ENCODE peak calls at places on chromosomes 3 and 15, in eight cellular contexts. F is lung, O is IMR-90, N is BE2C, B is PC-9, I is cardiac muscle cell, D is upper lobe of left lung, R is heart left ventricle. M is an unnamed sample.

GRCh38 chr3:67329358-67329757 is 325.1 kb downstream of the SUCLG2 start:
- DNase-seq in F (no peak), O (no peak), N (no peak), B (no peak), I (no peak), D (no peak), R (no peak), M (no peak)

GRCh38 chr3:42228796-42229195 is 37.2 kb downstream of the CCK start:
- DNase-seq in F (no peak), O (peak; percentile 16), N (no peak), B (no peak), I (no peak), D (no peak), R (no peak), M (no peak)

GRCh38 chr3:46970391-46971091 is 6.0 kb downstream of the CCDC12 start:
- DNase-seq in F (no peak), O (no peak), N (no peak), B (no peak), I (no peak), D (peak; percentile 72), R (peak; percentile 69), M (no peak)

GRCh38 chr3:155233213-155233612 is 60.3 kb downstream of the STRIT1 start:
- DNase-seq in F (peak; percentile 33), O (peak; percentile 81), N (peak; percentile 26), B (peak; percentile 41), I (peak; percentile 30), D (peak; percentile 33), R (peak; percentile 83), M (peak; percentile 79)

GRCh38 chr15:95733931-95734330 is 596.6 kb upstream of the NR2F2 start:
- DNase-seq in F (no peak), O (no peak), N (no peak), B (no peak), I (no peak), D (no peak), R (no peak), M (no peak)

GRCh38 chr3:14431928-14432834 is 29.8 kb downstream of the SLC6A6 start:
- DNase-seq in F (peak; percentile 94), O (peak; percentile 85), N (peak; percentile 89), B (peak; percentile 94), I (peak; percentile 49), D (peak; percentile 99), R (peak; percentile 95), M (no peak)

GRCh38 chr15:73794501-73795133 is 41.5 kb upstream of the INSYN1 start:
- DNase-seq in F (no peak), O (peak; percentile 29), N (no peak), B (no peak), I (no peak), D (no peak), R (no peak), M (no peak)

GRCh38 chr3:60337421-60337820 is 913.8 kb downstream of the FHIT start:
- DNase-seq in F (no peak), O (no peak), N (no peak), B (no peak), I (no peak), D (no peak), R (no peak), M (no peak)

GRCh38 chr3:161171113-161171512 is 50.0 kb upstream of the NMD3 start:
- DNase-seq in F (no peak), O (peak; percentile 72), N (no peak), B (no peak), I (no peak), D (peak; percentile 38), R (peak; percentile 87), M (peak; percentile 38)

GRCh38 chr15:62649793-62650420 is 392.6 kb upstream of the TPM1 start:
- DNase-seq in F (no peak), O (peak; percentile 58), N (no peak), B (no peak), I (peak; percentile 44), D (peak; percentile 44), R (peak; percentile 58), M (no peak)

GRCh38 chr15:96225642-96226259 is 104.7 kb upstream of the NR2F2 start:
- DNase-seq in F (no peak), O (no peak), N (no peak), B (peak; percentile 4), I (no peak), D (no peak), R (no peak), M (no peak)

GRCh38 chr3:50370594-50370993 is 11.3 kb upstream of the TMEM115 start:
- DNase-seq in F (no peak), O (peak; percentile 23), N (peak; percentile 63), B (peak; percentile 30), I (peak; percentile 50), D (no peak), R (no peak), M (no peak)

GRCh38 chr3:34005886-34006285 is 207.5 kb downstream of the PDCD6IP start:
- DNase-seq in F (no peak), O (peak; percentile 89), N (no peak), B (no peak), I (no peak), D (no peak), R (no peak), M (no peak)

GRCh38 chr3:184039414-184039813 is 7.9 kb downstream of the HTR3D start:
- DNase-seq in F (no peak), O (no peak), N (no peak), B (no peak), I (no peak), D (no peak), R (no peak), M (no peak)

GRCh38 chr3:170477395-170477794 is 58.7 kb downstream of the CLDN11 start:
- DNase-seq in F (no peak), O (peak; percentile 70), N (no peak), B (no peak), I (no peak), D (no peak), R (no peak), M (no peak)

GRCh38 chr3:30693470-30694120 is 87.2 kb downstream of the TGFBR2 start:
- DNase-seq in F (no peak), O (peak; percentile 77), N (peak; percentile 35), B (peak; percentile 35), I (peak; percentile 83), D (peak; percentile 41), R (peak; percentile 43), M (no peak)

GRCh38 chr15:40028193-40028592 is 10.8 kb downstream of the SRP14 start:
- DNase-seq in F (no peak), O (no peak), N (no peak), B (no peak), I (no peak), D (no peak), R (no peak), M (no peak)

GRCh38 chr3:184314700-184315505 is 497 bp downstream of the EIF4G1 start:
- DNase-seq in F (peak; percentile 82), O (peak; percentile 76), N (peak; percentile 76), B (peak; percentile 85), I (peak; percentile 78), D (peak; percentile 83), R (peak; percentile 94), M (no peak)

GRCh38 chr15:88877906-88878305 is 17.4 kb downstream of the HAPLN3 start:
- DNase-seq in F (no peak), O (no peak), N (no peak), B (no peak), I (no peak), D (no peak), R (no peak), M (no peak)

GRCh38 chr3:97793415-97794019 is 28.3 kb upstream of the CRYBG3 start:
- DNase-seq in F (no peak), O (peak; percentile 64), N (peak; percentile 10), B (no peak), I (peak; percentile 53), D (no peak), R (no peak), M (peak; percentile 6)

GRCh38 chr3:38458796-38459498 is 5.3 kb downstream of the ACVR2B start:
- DNase-seq in F (peak; percentile 69), O (peak; percentile 22), N (no peak), B (peak; percentile 63), I (no peak), D (peak; percentile 80), R (peak; percentile 63), M (no peak)
- H3K4me3 ChIP-seq in F (no peak overlapping the region), O (no peak overlapping the region), N (no peak overlapping the region), B (no peak overlapping the region), I (no peak overlapping the region), D (peak overlapping the region; percentile 22), R (no peak overlapping the region), M (no peak overlapping the region)

GRCh38 chr3:123328851-123329635 is 119.8 kb downstream of the ADCY5 start:
- DNase-seq in F (peak; percentile 74), O (peak; percentile 34), N (peak; percentile 82), B (peak; percentile 80), I (peak; percentile 82), D (peak; percentile 81), R (peak; percentile 68), M (no peak)
- TF ChIP-seq CTCF in F (peak; percentile 89), O (peak; percentile 87), N (peak; percentile 94), B (peak; percentile 91), I (peak; percentile 92), D (peak; percentile 84), R (peak; percentile 94), M (peak; percentile 92)

DNA sequence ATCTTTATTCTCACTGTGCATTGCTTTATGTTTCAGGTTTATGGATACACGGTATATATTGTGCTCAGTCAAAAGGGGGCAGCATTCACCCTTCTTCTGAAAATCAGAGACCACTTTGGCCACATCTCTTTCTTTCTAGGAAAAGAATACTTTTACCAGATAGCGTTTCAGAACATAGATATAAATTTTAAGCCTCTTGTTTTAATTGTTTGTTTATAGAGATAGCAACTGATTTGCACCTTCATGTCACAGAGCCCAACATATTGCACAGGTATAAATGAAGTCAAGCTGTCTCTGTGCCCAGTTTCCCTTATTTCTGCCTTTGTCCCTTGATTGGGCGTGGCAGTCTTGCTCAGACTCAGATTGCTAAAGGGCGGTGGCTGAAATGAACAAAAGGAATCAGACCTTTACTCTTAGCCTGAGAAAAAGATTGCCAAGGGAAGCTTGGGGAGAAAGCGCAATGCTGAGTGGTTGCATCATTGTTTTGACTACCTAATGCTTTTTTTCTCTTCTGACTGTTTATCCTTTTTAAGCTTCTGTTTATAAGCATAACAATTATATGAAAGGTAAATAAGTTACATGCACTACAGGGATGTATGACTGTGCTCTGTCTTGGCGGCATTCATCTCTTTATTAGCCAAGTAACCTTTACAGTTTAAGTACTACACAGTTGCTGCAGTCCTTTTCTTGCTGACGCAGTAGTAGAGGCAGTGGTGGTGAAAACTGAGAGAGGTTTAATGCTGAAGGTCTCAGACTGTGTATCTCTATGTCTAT is 70.8 kb upstream of the ZBTB20 start:
- DNase-seq in F (no peak), O (peak; percentile 71), N (peak; percentile 74), B (peak; percentile 51), I (peak; percentile 67), D (no peak), R (peak; percentile 36), M (peak; percentile 29)
- H3K27me3 ChIP-seq in F (no peaks in the 10 kb centered on the region), O (no peaks in the 10 kb centered on the region), N (no peaks in the 10 kb centered on the region), B (no peaks in the 10 kb centered on the region), I (no peaks in the 10 kb centered on the region), D (no peaks in the 10 kb centered on the region), R (no peaks in the 10 kb centered on the region), M (no peaks in the 10 kb centered on the region)

DNA sequence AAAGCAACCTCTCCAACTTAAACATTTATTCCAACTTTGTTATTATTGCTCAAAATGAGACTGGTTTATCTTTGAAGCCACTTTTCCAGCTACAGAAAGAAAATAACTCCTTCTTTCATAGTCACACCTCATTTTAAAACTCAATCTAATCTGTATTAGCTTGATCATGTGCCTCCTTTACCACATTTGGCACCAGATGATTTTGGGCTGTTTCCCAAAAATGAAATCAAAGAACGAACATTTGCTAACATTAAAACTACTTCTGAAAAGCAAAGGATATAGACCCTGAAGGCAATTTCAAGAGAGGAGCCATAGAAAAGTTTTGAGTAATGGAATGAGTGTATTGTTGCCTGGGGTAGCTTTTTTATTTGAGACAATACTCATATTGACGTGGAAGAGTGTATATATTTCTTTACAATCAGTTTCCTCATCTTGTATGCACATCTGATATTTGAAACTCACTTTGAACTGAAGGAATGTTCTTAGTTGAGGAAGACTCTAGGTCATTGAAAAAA is 152.8 kb upstream of the TBL1XR1 start:
- DNase-seq in F (no peak), O (no peak), N (no peak), B (no peak), I (no peak), D (no peak), R (no peak), M (no peak)
- H3K4me3 ChIP-seq in F (no peak overlapping the region), O (no peak overlapping the region), N (no peak overlapping the region), B (no peak overlapping the region), I (no peak overlapping the region), D (no peak overlapping the region), R (no peak overlapping the region), M (no peak overlapping the region)